ENCODE peak calls at places on chromosomes 1 and 21, in six cellular contexts. E, V, O, S, N and T are unnamed samples.

GRCh38 chr1:165114022-165114888 is 242.3 kb downstream of the LMX1A start:
- DNase-seq in E (no peak), V (no peak), O (no peak), S (no peak), N (peak; percentile 28), T (no peak)

GRCh38 chr1:2591581-2592261 is 5.1 kb downstream of the PRXL2B start:
- DNase-seq in E (no peak), V (no peak), O (no peak), S (peak; percentile 58), N (no peak), T (no peak)

GRCh38 chr1:226808501-226808900 is 61.9 kb upstream of the PSEN2 start:
- DNase-seq in E (no peak), V (no peak), O (no peak), S (no peak), N (no peak), T (no peak)

GRCh38 chr1:46485564-46486431 is 3.8 kb upstream of the DMBX1 start:
- DNase-seq in E (no peak), V (no peak), O (no peak), S (no peak), N (no peak), T (no peak)

GRCh38 chr1:99608058-99608457 is 37.9 kb upstream of the PALMD start:
- DNase-seq in E (no peak), V (no peak), O (no peak), S (no peak), N (no peak), T (no peak)

GRCh38 chr1:18738126-18738525 is 107.5 kb downstream of the PAX7 start:
- DNase-seq in E (no peak), V (no peak), O (no peak), S (peak; percentile 35), N (no peak), T (no peak)

GRCh38 chr1:43235451-43236121 is 34.2 kb upstream of the TMEM125 start:
- DNase-seq in E (no peak), V (no peak), O (peak; percentile 18), S (no peak), N (no peak), T (no peak)

GRCh38 chr1:200909071-200909470 is 14.4 kb downstream of the INAVA start:
- DNase-seq in E (no peak), V (no peak), O (no peak), S (no peak), N (no peak), T (no peak)

GRCh38 chr1:29243863-29244185 is 7.5 kb downstream of the PTPRU start:
- DNase-seq in E (peak; percentile 84), V (peak; percentile 54), O (no peak), S (no peak), N (no peak), T (no peak)

GRCh38 chr1:6052543-6053205 is 7.0 kb downstream of the KCNAB2 start:
- DNase-seq in E (peak; percentile 42), V (peak; percentile 36), O (peak; percentile 51), S (no peak), N (no peak), T (no peak)

GRCh38 chr1:60273185-60273584 is 199.6 kb upstream of the C1orf87 start:
- DNase-seq in E (no peak), V (no peak), O (no peak), S (no peak), N (no peak), T (no peak)

GRCh38 chr1:206524739-206525364 is 17.5 kb downstream of the RASSF5 start:
- DNase-seq in E (no peak), V (no peak), O (no peak), S (peak; percentile 47), N (no peak), T (peak; percentile 50)

GRCh38 chr1:28573564-28573963 is 18.5 kb upstream of the RAB42 start:
- DNase-seq in E (no peak), V (no peak), O (no peak), S (no peak), N (no peak), T (no peak)

GRCh38 chr21:20086508-20086907 is 911.7 kb upstream of the NCAM2 start:
- DNase-seq in E (no peak), V (no peak), O (no peak), S (no peak), N (no peak), T (no peak)

GRCh38 chr21:20083925-20084324 is 914.3 kb upstream of the NCAM2 start:
- DNase-seq in E (no peak), V (no peak), O (no peak), S (no peak), N (no peak), T (no peak)

DNA sequence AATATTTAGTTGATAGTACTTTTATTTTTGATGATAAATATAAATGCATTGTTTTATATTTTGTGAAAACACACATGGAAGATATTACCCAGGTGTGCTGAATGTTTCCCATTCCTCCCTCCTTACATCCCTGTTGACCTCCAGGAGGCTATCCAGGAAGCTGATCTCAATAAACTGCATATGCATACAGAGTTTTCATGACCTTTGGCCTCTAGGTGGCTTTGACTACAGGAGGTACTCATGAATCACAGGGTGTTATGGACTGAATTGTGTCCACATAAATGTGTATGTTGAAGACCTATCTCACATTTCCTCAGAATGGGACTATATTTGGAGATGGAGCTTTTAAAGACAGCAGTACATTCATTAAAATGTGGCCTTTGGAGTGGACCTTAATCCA is 914.9 kb upstream of the NCAM2 start:
- DNase-seq in E (no peak), V (no peak), O (no peak), S (no peak), N (no peak), T (no peak)
- H3K27ac ChIP-seq in E (no peak overlapping the region), V (no peak overlapping the region), O (no peak overlapping the region), S (no peak overlapping the region), N (no peak overlapping the region), T (no peak overlapping the region)

GRCh38 chr1:111082421-111083192 is 57.3 kb downstream of the DRAM2 start:
- DNase-seq in E (peak; percentile 27), V (peak; percentile 16), O (no peak), S (no peak), N (no peak), T (peak; percentile 14)
- H3K27ac ChIP-seq in E (peak overlapping the region; percentile 22), V (no peak overlapping the region), O (no peak overlapping the region), S (no peak overlapping the region), N (no peak overlapping the region), T (peak overlapping the region; percentile 41)

GRCh38 chr21:45080232-45080631 is 5.9 kb downstream of the ADARB1 start:
- DNase-seq in E (no peak), V (no peak), O (no peak), S (no peak), N (no peak), T (no peak)
- H3K27ac ChIP-seq in E (no peak overlapping the region), V (no peak overlapping the region), O (no peak overlapping the region), S (no peak overlapping the region), N (no peak overlapping the region), T (no peak overlapping the region)

GRCh38 chr1:210251680-210252490 is 19.3 kb downstream of the SERTAD4 start:
- DNase-seq in E (no peak), V (no peak), O (peak; percentile 19), S (no peak), N (peak; percentile 55), T (no peak)
- H3K27ac ChIP-seq in E (no peak overlapping the region), V (no peak overlapping the region), O (peak overlapping the region; percentile 35), S (no peak overlapping the region), N (peak overlapping the region; percentile 90), T (peak overlapping the region; percentile 20)

GRCh38 chr1:75616436-75617433 is 5.8 kb upstream of the SLC44A5 start:
- DNase-seq in E (peak; percentile 38), V (no peak), O (no peak), S (peak; percentile 54), N (no peak), T (no peak)
- H3K27ac ChIP-seq in E (no peak overlapping the region), V (no peak overlapping the region), O (no peak overlapping the region), S (no peak overlapping the region), N (no peak overlapping the region), T (no peak overlapping the region)

GRCh38 chr21:17461014-17461413 is 51.8 kb upstream of the CXADR start:
- DNase-seq in E (peak; percentile 93), V (peak; percentile 61), O (no peak), S (no peak), N (peak; percentile 50), T (no peak)
- H3K27ac ChIP-seq in E (peak overlapping the region; percentile 35), V (no peak overlapping the region), O (peak overlapping the region; percentile 68), S (no peak overlapping the region), N (peak overlapping the region; percentile 61), T (peak overlapping the region; percentile 72)

GRCh38 chr21:44967082-44968047 is 27.5 kb downstream of the SLX9 start:
- DNase-seq in E (no peak), V (no peak), O (no peak), S (no peak), N (no peak), T (no peak)

GRCh38 chr21:44966135-44967081 is 26.6 kb downstream of the SLX9 start:
- DNase-seq in E (no peak), V (no peak), O (peak; percentile 78), S (no peak), N (no peak), T (no peak)

GRCh38 chr21:44962481-44962966 is 22.7 kb downstream of the SLX9 start:
- DNase-seq in E (peak; percentile 100), V (peak; percentile 99), O (peak; percentile 18), S (no peak), N (no peak), T (peak; percentile 60)

GRCh38 chr21:44964381-44964780 is 24.6 kb downstream of the SLX9 start:
- DNase-seq in E (no peak), V (no peak), O (peak; percentile 14), S (no peak), N (no peak), T (no peak)

DNA sequence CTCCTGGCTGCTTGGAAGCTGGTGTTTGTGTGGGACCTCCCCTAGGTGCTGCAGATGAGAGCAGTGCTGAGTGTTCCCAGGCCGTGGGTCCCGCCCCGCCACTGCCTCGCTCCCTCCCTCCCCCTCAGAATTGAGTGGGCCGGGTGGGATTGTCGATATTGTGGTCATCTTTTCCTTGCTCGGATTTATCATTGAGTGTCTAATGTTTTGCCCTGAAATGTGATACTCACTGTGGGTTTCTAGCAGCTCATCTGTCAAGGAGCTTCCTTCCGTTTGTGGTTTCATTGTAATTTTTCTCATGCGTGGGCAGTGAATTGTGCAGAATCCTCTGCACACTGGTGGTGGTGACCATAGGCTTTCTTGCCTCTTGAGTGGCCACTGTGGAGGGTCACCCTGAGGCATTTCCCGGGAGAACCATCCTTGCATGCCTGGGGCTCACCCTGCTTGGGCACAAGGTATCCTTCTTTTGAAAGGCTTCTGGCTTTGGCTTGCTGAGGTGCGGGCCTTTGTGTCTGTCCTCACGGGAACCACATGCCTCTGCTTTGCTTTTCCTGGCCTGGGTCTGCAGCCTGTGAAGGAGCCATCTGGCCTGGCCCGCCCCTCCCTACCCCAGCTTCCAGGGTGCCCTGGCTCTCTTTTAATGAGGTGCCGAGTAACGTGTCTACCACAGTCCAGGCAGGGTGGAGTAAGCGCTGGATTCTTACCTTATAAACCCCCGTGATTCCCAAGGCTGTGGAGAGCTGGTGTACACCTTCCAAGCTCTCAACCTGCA is 25.6 kb downstream of the SLX9 start:
- DNase-seq in E (peak; percentile 84), V (peak; percentile 59), O (peak; percentile 8), S (no peak), N (no peak), T (no peak)
- H3K27ac ChIP-seq in E (no peak overlapping the region), V (no peak overlapping the region), O (peak overlapping the region; percentile 0), S (no peak overlapping the region), N (no peak overlapping the region), T (no peak overlapping the region)